ENCODE peak calls at places on chromosomes 4 and X, in six cellular contexts. K is suprapubic skin, X is sigmoid colon, S is GM12878, Z is A549, A is upper lobe of left lung. V is an unnamed sample.
A peak's percentile ranks its signal among the peaks of the same experiment; 100 is the strongest.

GRCh38 chr4:149291463-149291862 is 524.2 kb downstream of the IQCM start:
- DNase-seq in K (no peak), X (no peak), S (no peak), Z (no peak), A (no peak), V (no peak)

GRCh38 chrX:32745323-32745722 is 466.0 kb downstream of the DMD start:
- DNase-seq in K (no peak), X (no peak), S (no peak), Z (no peak), A (no peak), V (no peak)

GRCh38 chrX:66676990-66677389 is 38.1 kb upstream of the EDA2R start:
- DNase-seq in K (no peak), X (no peak), S (no peak), Z (no peak), A (no peak), V (no peak)

GRCh38 chr4:145481164-145481941 is at the start of gene SMAD1:
- DNase-seq in K (peak; percentile 86), X (peak; percentile 90), S (no peak), Z (peak; percentile 72), A (peak; percentile 96), V (peak; percentile 63)

GRCh38 chr4:128134925-128135324 is 73.8 kb downstream of the LARP1B start:
- DNase-seq in K (no peak), X (no peak), S (no peak), Z (no peak), A (no peak), V (no peak)

GRCh38 chr4:107877361-107877760 is 52.6 kb downstream of the SGMS2 start:
- DNase-seq in K (no peak), X (no peak), S (no peak), Z (no peak), A (no peak), V (no peak)

GRCh38 chrX:2677764-2678163 is 13.3 kb upstream of the CD99 start:
- DNase-seq in K (peak; percentile 87), X (peak; percentile 93), S (no peak), Z (peak; percentile 88), A (no peak), V (peak; percentile 51)

GRCh38 chr4:20464381-20464780 is 212.7 kb downstream of the SLIT2 start:
- DNase-seq in K (no peak), X (no peak), S (no peak), Z (no peak), A (no peak), V (no peak)

GRCh38 chrX:44223150-44223549 is 120.3 kb downstream of the EFHC2 start:
- DNase-seq in K (no peak), X (no peak), S (no peak), Z (no peak), A (no peak), V (no peak)

GRCh38 chr4:39029752-39030694 is 2.2 kb downstream of the TMEM156 start:
- DNase-seq in K (no peak), X (no peak), S (peak; percentile 40), Z (peak; percentile 30), A (no peak), V (no peak)

GRCh38 chr4:20393486-20394100 is 141.9 kb downstream of the SLIT2 start:
- DNase-seq in K (no peak), X (no peak), S (no peak), Z (no peak), A (no peak), V (no peak)

GRCh38 chr4:77451530-77451929 is 154.1 kb upstream of the CXCL13 start:
- DNase-seq in K (no peak), X (no peak), S (no peak), Z (no peak), A (no peak), V (no peak)

GRCh38 chr4:167052631-167053085 is 181.6 kb downstream of the SPOCK3 start:
- DNase-seq in K (no peak), X (no peak), S (no peak), Z (no peak), A (no peak), V (no peak)

GRCh38 chrX:141641138-141641537 is 51.6 kb downstream of the SPANXA2 start:
- DNase-seq in K (no peak), X (no peak), S (no peak), Z (no peak), A (no peak), V (no peak)

GRCh38 chr4:140149851-140150635 is 3.9 kb downstream of the MAML3 start:
- DNase-seq in K (peak; percentile 88), X (peak; percentile 91), S (no peak), Z (peak; percentile 66), A (peak; percentile 90), V (peak; percentile 58)

GRCh38 chr4:105061720-105062119 is 85.0 kb upstream of the TET2 start:
- DNase-seq in K (no peak), X (no peak), S (no peak), Z (no peak), A (no peak), V (no peak)

GRCh38 chrX:136711147-136711546 is 63.2 kb downstream of the CD40LG start:
- DNase-seq in K (no peak), X (peak; percentile 67), S (no peak), Z (peak; percentile 53), A (no peak), V (peak; percentile 28)

GRCh38 chrX:73849054-73849453 is 286.1 kb downstream of the CHIC1 start:
- DNase-seq in K (no peak), X (no peak), S (no peak), Z (no peak), A (no peak), V (no peak)

GRCh38 chrX:23548164-23548563 is 119.1 kb upstream of the PRDX4 start:
- DNase-seq in K (no peak), X (no peak), S (no peak), Z (no peak), A (no peak), V (no peak)

DNA sequence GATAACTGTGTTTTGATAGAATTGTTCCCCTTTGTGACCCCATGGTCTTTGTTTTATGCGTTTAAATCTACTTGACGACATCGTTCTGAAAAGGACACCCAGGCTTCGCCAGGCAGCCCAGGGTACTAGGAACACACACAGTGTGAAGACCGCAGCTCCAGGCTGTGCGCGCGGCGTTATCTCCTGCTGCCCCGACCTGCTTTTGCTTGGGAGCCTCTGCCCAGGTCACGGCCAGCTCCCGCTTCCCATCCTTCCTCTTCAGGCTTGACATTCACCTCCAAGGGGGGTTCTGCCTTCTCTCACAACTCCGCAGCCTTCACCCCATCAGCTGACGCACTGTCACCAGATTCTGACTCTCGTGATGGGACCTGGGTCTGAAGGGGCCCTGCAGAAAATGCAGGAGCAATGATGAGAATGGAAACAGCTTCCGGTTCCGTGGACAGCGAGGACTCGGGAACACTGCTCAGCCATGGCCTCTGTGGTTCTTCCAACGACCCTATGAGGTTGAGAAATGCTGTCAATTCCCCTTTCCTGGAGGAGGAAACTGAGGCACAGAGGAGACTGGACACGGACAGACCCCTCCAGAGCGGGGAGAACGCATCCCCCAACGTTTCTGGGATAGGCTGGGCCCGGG is 536 bp upstream of the HTRA3 start:
- DNase-seq in K (no peak), X (no peak), S (no peak), Z (no peak), A (no peak), V (no peak)
- H3K4me1 ChIP-seq in K (peaks cover 31% of the 10 kb centered on the region), X (peaks cover 64% of the 10 kb centered on the region), S (no peaks in the 10 kb centered on the region), Z (peaks cover 12% of the 10 kb centered on the region), A (peaks cover 44% of the 10 kb centered on the region), V (no peaks in the 10 kb centered on the region)

GRCh38 chr4:98838977-98839618 is 89.8 kb downstream of the EIF4E start:
- DNase-seq in K (no peak), X (no peak), S (no peak), Z (no peak), A (no peak), V (no peak)
- TF ChIP-seq EP300 in K (no peak), X (no peak), S (no peak), Z (no peak), A (no peak), V (no peak)

GRCh38 chr4:8394125-8394524 is 46.4 kb downstream of the ACOX3 start:
- DNase-seq in K (peak; percentile 92), X (peak; percentile 91), S (no peak), Z (no peak), A (peak; percentile 89), V (peak; percentile 59)
- H3K4me1 ChIP-seq in K (peaks cover 19% of the 10 kb centered on the region), X (peaks cover 42% of the 10 kb centered on the region), S (peaks cover 14% of the 10 kb centered on the region), Z (peaks cover 12% of the 10 kb centered on the region), A (no peaks in the 10 kb centered on the region), V (no peaks in the 10 kb centered on the region)

GRCh38 chr4:111648056-111648455 is 497.2 kb upstream of the FAM241A start:
- DNase-seq in K (no peak), X (no peak), S (no peak), Z (no peak), A (no peak), V (no peak)

GRCh38 chr4:111650146-111650545 is 495.1 kb upstream of the FAM241A start:
- DNase-seq in K (no peak), X (no peak), S (no peak), Z (no peak), A (no peak), V (no peak)

GRCh38 chr4:111652206-111652605 is 493.0 kb upstream of the FAM241A start:
- DNase-seq in K (no peak), X (no peak), S (no peak), Z (no peak), A (no peak), V (no peak)

GRCh38 chr4:111650553-111651183 is 494.6 kb upstream of the FAM241A start:
- DNase-seq in K (no peak), X (no peak), S (no peak), Z (no peak), A (no peak), V (no peak)

GRCh38 chr4:111649308-111649707 is 495.9 kb upstream of the FAM241A start:
- DNase-seq in K (no peak), X (no peak), S (no peak), Z (no peak), A (no peak), V (no peak)
- TF ChIP-seq EP300 in K (no peak), X (no peak), S (no peak), Z (no peak), A (no peak), V (no peak)

GRCh38 chrX:153606503-153606902 is 7.6 kb upstream of the CCNQ start:
- DNase-seq in K (no peak), X (peak; percentile 9), S (no peak), Z (no peak), A (peak; percentile 33), V (no peak)
- H3K4me1 ChIP-seq in K (peaks cover 11% of the 10 kb centered on the region), X (no peaks in the 10 kb centered on the region), S (no peaks in the 10 kb centered on the region), Z (peaks cover 6% of the 10 kb centered on the region), A (peaks cover 12% of the 10 kb centered on the region), V (peaks cover 16% of the 10 kb centered on the region)

GRCh38 chr4:30822911-30823529 is 102.9 kb downstream of the PCDH7 start:
- DNase-seq in K (no peak), X (no peak), S (no peak), Z (no peak), A (no peak), V (no peak)
- TF ChIP-seq EP300 in K (no peak), X (no peak), S (no peak), Z (no peak), A (no peak), V (no peak)

DNA sequence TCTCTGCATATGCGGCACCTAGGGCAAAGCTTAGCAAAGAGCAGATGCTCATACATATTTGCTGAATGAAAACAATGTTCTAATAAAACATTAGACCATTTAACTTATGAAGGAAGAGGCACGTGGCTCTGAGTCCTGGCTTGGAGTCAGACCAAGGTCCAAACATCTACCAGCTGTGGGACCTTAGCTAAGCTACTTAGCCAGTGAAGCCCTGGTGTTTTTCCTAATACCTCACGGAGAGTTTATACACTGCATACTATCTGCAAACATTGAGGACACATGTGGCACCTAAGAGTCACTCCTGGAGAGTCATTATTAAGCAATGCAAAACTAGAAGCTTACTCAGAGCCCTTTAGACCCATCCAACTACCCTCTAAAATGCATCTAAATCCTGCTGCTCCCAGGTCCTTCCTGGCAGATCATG is 9.0 kb downstream of the PDGFC start:
- DNase-seq in K (no peak), X (peak; percentile 91), S (no peak), Z (no peak), A (no peak), V (no peak)
- H3K4me1 ChIP-seq in K (peaks cover 9% of the 10 kb centered on the region), X (peaks cover 44% of the 10 kb centered on the region), S (no peaks in the 10 kb centered on the region), Z (peaks cover 15% of the 10 kb centered on the region), A (peaks cover 12% of the 10 kb centered on the region), V (no peaks in the 10 kb centered on the region)